ENCODE peak calls at places on chromosomes 13 and 19, in eight cellular contexts. N, W, L, B, H, E, C and U are unnamed samples.
A peak's percentile ranks its signal among the peaks of the same experiment; 100 is the strongest.

GRCh38 chr13:98998831-98999634 is 21.2 kb upstream of the DOCK9 start:
- DNase-seq in H (no peak), B (no peak), N (peak; percentile 64), C (no peak), W (no peak), E (peak; percentile 6), L (no peak), U (no peak)

GRCh38 chr13:38707433-38707832 is 20.6 kb downstream of the FREM2 start:
- DNase-seq in E (no peak), C (no peak), W (no peak), N (no peak), H (no peak), B (no peak), L (no peak), U (no peak)

GRCh38 chr13:102846261-102847015 is 606 bp downstream of the ERCC5 start:
- DNase-seq in C (peak; percentile 60), H (peak; percentile 38), W (peak; percentile 30), L (no peak), N (peak; percentile 55), B (peak; percentile 54), E (peak; percentile 20), U (peak; percentile 47)

GRCh38 chr13:97189943-97190342 is 32.2 kb upstream of the MBNL2 start:
- DNase-seq in W (no peak), E (no peak), L (no peak), B (no peak), H (no peak), N (no peak), C (no peak), U (no peak)

GRCh38 chr19:47561440-47562045 is 11.4 kb downstream of the ZNF541 start:
- DNase-seq in W (no peak), N (no peak), H (no peak), L (no peak), B (no peak), E (no peak), C (no peak), U (no peak)

GRCh38 chr19:1936916-1937610 is 3.9 kb upstream of the CSNK1G2 start:
- DNase-seq in H (no peak), W (no peak), C (no peak), L (no peak), E (no peak), N (no peak), B (no peak), U (no peak)

GRCh38 chr19:43591904-43592772 is 3.8 kb downstream of the IRGQ start:
- DNase-seq in L (no peak), B (no peak), N (no peak), C (peak; percentile 59), H (no peak), E (no peak), W (no peak), U (no peak)

GRCh38 chr13:66665991-66666390 is 564.1 kb downstream of the PCDH9 start:
- DNase-seq in L (no peak), C (peak; percentile 88), W (no peak), N (peak; percentile 20), B (peak; percentile 66), E (no peak), H (peak; percentile 83), U (no peak)

GRCh38 chr13:43242040-43242439 is 218.7 kb downstream of the DNAJC15 start:
- DNase-seq in C (no peak), H (no peak), E (no peak), W (no peak), B (no peak), N (peak; percentile 28), L (no peak), U (no peak)

GRCh38 chr19:55711719-55712118 is 26.5 kb downstream of the NLRP9 start:
- DNase-seq in C (no peak), N (no peak), W (no peak), E (no peak), L (no peak), B (no peak), H (no peak), U (no peak)

GRCh38 chr13:98990701-98991100 is 12.8 kb upstream of the DOCK9 start:
- DNase-seq in E (no peak), H (no peak), C (no peak), W (no peak), N (no peak), L (no peak), B (no peak), U (no peak)

GRCh38 chr13:44437356-44438233 is 64.0 kb downstream of the SERP2 start:
- DNase-seq in L (no peak), C (no peak), E (no peak), W (no peak), B (peak; percentile 71), N (peak; percentile 66), H (peak; percentile 63), U (no peak)

GRCh38 chr19:49380391-49380790 is 7.7 kb upstream of the KASH5 start:
- DNase-seq in E (no peak), B (no peak), W (no peak), L (no peak), C (no peak), N (no peak), H (no peak), U (no peak)

GRCh38 chr13:20636079-20636478 is 67.4 kb upstream of the IL17D start:
- DNase-seq in N (no peak), H (no peak), E (no peak), C (no peak), B (no peak), W (no peak), L (no peak), U (no peak)

GRCh38 chr19:6718741-6719539 is 1.5 kb downstream of the C3 start:
- DNase-seq in E (no peak), C (no peak), W (peak; percentile 74), L (no peak), B (peak; percentile 49), N (no peak), H (peak; percentile 66), U (no peak)

GRCh38 chr13:44313674-44314073 is 60.0 kb upstream of the SERP2 start:
- DNase-seq in W (peak; percentile 81), L (no peak), C (no peak), B (peak; percentile 82), H (peak; percentile 46), E (no peak), N (peak; percentile 64), U (no peak)

GRCh38 chr13:42333613-42334328 is 61.8 kb downstream of the AKAP11 start:
- DNase-seq in N (peak; percentile 61), B (peak; percentile 71), C (no peak), E (no peak), L (no peak), H (peak; percentile 71), W (peak; percentile 40), U (no peak)

GRCh38 chr19:29260477-29261317 is 47.7 kb upstream of the UQCRFS1 start:
- DNase-seq in B (peak; percentile 26), E (no peak), W (no peak), L (no peak), C (no peak), N (no peak), H (peak; percentile 33), U (no peak)

GRCh38 chr13:37303610-37304009 is 198.1 kb upstream of the CSNK1A1L start:
- DNase-seq in H (no peak), E (no peak), B (no peak), L (no peak), W (no peak), C (no peak), N (no peak), U (no peak)

GRCh38 chr13:27219611-27220010 is 31.7 kb upstream of the RPL21 start:
- DNase-seq in N (no peak), W (no peak), C (no peak), L (no peak), B (no peak), E (no peak), H (no peak), U (no peak)

GRCh38 chr19:33416307-33417215 is 43.1 kb downstream of the CEBPG start:
- DNase-seq in W (peak; percentile 74), B (peak; percentile 58), H (peak; percentile 71), C (peak; percentile 73), L (peak; percentile 52), N (peak; percentile 70), E (peak; percentile 46), U (peak; percentile 38)

GRCh38 chr19:38711726-38712153 is 32.5 kb downstream of the CAPN12 start:
- DNase-seq in B (peak; percentile 92), H (peak; percentile 78), C (no peak), L (no peak), N (peak; percentile 89), W (no peak), E (no peak), U (no peak)

GRCh38 chr13:73325351-73326214 is 266.8 kb downstream of the KLF5 start:
- DNase-seq in N (peak; percentile 28), H (no peak), W (peak; percentile 57), L (no peak), B (no peak), C (no peak), E (no peak), U (no peak)

GRCh38 chr19:507286-508203 is at the start of gene TPGS1:
- DNase-seq in E (peak; percentile 57), W (peak; percentile 74), N (peak; percentile 100), L (peak; percentile 89), H (peak; percentile 77), C (peak; percentile 89), B (peak; percentile 63), U (peak; percentile 90)